ENCODE peak calls at places on chromosomes 11 and 22, in four cellular contexts. L is K562, X is SK-N-SH, Y is GM12878. Q is an unnamed sample.

GRCh38 chr11:33242575-33242974 is 14.6 kb upstream of the HIPK3 start:
- DNase-seq in Y (no peak), X (no peak), L (no peak), Q (no peak)

GRCh38 chr11:129798212-129798611 is 17.4 kb upstream of the TMEM45B start:
- DNase-seq in X (no peak), L (no peak), Y (no peak), Q (no peak)

GRCh38 chr11:70824590-70825300 is 426.4 kb downstream of the CTTN start:
- DNase-seq in Y (no peak), X (peak; percentile 47), L (no peak), Q (no peak)

GRCh38 chr11:73267921-73268540 is 4.1 kb upstream of the P2RY6 start:
- DNase-seq in L (no peak), Y (no peak), X (no peak), Q (no peak)

GRCh38 chr11:95081412-95081811 is 8.2 kb upstream of the ENDOD1 start:
- DNase-seq in L (no peak), X (no peak), Y (no peak), Q (no peak)

GRCh38 chr11:84536456-84536855 is 1090.7 kb downstream of the DLG2 start:
- DNase-seq in X (no peak), Y (no peak), L (no peak), Q (no peak)

GRCh38 chr11:58900479-58901420 is 38.5 kb upstream of the GLYATL1 start:
- DNase-seq in L (peak; percentile 63), Y (peak; percentile 16), X (peak; percentile 25), Q (peak; percentile 96)

GRCh38 chr11:66417000-66417399 is 3.8 kb upstream of the NPAS4 start:
- DNase-seq in L (no peak), X (no peak), Y (no peak), Q (no peak)

GRCh38 chr11:117931971-117932370 is 2.8 kb upstream of the TMPRSS13 start:
- DNase-seq in L (no peak), X (no peak), Y (peak; percentile 78), Q (no peak)

GRCh38 chr11:8636127-8636526 is 42.1 kb upstream of the STK33 start:
- DNase-seq in Y (no peak), X (no peak), L (no peak), Q (no peak)

GRCh38 chr11:66443602-66444001 is 5.0 kb upstream of the MRPL11 start:
- DNase-seq in L (no peak), Y (no peak), X (no peak), Q (no peak)

GRCh38 chr11:794766-795637 is 3.1 kb downstream of the SLC25A22 start:
- DNase-seq in Y (no peak), L (no peak), X (no peak), Q (no peak)

GRCh38 chr11:87859583-87859982 is 315.7 kb downstream of the RAB38 start:
- DNase-seq in Y (no peak), X (no peak), L (no peak), Q (no peak)

DNA sequence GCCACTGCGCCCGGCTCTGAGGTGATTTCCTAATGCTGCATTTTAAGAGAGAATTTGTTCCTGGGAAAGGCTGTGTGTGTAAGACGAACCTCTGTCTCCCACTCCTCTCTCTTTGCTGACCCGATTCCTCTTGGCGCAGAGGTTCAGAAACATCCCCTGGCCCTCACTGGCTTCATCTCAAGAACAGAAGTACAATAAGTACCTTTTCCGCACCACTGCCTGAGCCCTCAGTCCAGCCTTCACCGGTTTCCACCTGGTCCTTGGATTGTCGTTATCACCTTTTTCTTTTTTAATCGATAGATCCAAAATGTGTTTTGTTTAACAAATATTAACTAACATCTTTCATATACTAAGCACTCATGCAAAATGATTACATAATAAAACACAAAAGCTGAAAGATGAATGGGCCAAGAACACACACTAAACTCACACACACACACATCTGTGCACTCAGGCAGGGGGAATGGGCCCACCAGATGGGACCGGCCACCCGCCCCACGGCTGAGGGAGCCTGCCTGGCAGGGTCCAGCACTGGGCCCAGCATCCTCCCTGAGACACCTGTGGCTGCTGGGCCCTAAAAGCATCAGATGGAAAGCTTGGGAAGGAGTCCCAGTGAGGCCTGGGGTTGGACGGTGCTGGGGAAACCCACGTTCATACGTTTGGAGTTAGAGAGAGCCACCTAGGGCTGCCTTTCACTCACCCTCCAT is 50.4 kb upstream of the A4GALT start:
- DNase-seq in X (no peak), Y (no peak), L (no peak), Q (no peak)
- TF ChIP-seq USF1 in X (no peak), Y (no peak), L (no peak), Q (no peak)

GRCh38 chr22:44404341-44405020 is 91.7 kb upstream of the SHISAL1 start:
- DNase-seq in L (no peak), X (no peak), Y (no peak), Q (no peak)
- TF ChIP-seq USF1 in L (no peak), X (no peak), Y (no peak), Q (no peak)

GRCh38 chr11:126766425-126766824 is 234.1 kb downstream of the KIRREL3 start:
- DNase-seq in L (no peak), X (no peak), Y (no peak), Q (no peak)
- TF ChIP-seq USF1 in L (no peak), X (no peak), Y (no peak), Q (no peak)

DNA sequence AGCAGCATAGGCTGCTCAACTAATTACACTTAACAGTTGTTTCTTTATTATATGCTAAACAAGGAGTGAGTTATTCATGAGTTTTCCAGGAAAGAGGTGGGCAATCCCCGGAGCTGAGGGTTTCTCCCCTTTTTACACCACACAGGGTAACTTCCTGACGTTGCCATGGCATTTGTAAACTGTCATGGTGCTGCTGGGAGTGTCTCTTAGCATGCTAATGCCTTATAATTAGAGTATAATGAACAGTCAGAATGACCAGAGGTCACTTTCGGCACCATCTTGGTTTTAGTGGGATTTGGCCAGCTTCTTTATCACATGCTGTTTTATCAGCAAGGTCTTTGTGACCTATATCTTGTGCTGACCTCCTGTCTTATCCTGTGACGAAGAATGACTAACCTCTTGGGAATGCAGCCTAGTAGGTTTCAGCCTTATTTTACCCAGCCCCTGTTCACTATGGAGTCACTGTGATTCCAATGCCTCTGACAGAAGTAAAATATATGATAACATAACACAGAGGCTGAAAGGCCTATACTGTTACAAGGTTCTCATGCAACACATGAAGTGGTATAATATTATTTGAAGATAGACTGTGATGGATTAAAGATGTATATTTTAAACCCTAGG is 41.3 kb upstream of the RDX start:
- DNase-seq in X (no peak), Y (no peak), L (no peak), Q (no peak)
- TF ChIP-seq USF1 in X (no peak), Y (no peak), L (no peak), Q (no peak)

GRCh38 chr11:11789735-11790369 is 51.9 kb upstream of the USP47 start:
- DNase-seq in X (peak; percentile 33), L (peak; percentile 29), Y (no peak), Q (no peak)

GRCh38 chr11:11786234-11786633 is 55.5 kb upstream of the USP47 start:
- DNase-seq in X (no peak), L (no peak), Y (no peak), Q (no peak)

GRCh38 chr11:11787305-11788066 is 54.3 kb upstream of the USP47 start:
- DNase-seq in X (peak; percentile 57), L (peak; percentile 68), Y (peak; percentile 23), Q (peak; percentile 79)

GRCh38 chr11:11788067-11788710 is 53.6 kb upstream of the USP47 start:
- DNase-seq in Y (no peak), L (no peak), X (no peak), Q (no peak)

DNA sequence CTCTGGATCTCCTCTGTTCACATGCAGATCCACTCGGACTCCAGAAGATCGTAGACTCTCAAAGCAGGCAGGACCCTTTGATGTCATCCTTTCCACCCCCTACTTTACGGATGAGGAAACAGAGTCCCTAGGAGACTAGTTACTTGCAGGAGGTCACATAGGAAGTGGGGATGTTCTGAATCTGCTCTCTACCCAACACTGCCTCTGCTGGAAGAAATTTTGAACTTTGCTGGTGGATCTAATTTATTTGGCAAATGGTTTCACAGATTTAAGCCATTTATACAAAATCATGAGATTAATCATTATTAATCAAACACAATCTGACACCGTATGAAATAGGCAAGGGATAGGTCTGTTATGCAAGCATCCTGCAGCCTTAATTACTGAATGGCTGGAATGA is 55.0 kb upstream of the USP47 start:
- DNase-seq in L (peak; percentile 27), X (no peak), Y (no peak), Q (no peak)
- TF ChIP-seq USF1 in L (no peak), X (no peak), Y (no peak), Q (no peak)

GRCh38 chr11:93908689-93909088 is 58.3 kb upstream of the VSTM5 start:
- DNase-seq in Y (no peak), X (no peak), L (no peak), Q (no peak)
- TF ChIP-seq USF1 in Y (no peak), X (peak; percentile 51), L (no peak), Q (no peak)

DNA sequence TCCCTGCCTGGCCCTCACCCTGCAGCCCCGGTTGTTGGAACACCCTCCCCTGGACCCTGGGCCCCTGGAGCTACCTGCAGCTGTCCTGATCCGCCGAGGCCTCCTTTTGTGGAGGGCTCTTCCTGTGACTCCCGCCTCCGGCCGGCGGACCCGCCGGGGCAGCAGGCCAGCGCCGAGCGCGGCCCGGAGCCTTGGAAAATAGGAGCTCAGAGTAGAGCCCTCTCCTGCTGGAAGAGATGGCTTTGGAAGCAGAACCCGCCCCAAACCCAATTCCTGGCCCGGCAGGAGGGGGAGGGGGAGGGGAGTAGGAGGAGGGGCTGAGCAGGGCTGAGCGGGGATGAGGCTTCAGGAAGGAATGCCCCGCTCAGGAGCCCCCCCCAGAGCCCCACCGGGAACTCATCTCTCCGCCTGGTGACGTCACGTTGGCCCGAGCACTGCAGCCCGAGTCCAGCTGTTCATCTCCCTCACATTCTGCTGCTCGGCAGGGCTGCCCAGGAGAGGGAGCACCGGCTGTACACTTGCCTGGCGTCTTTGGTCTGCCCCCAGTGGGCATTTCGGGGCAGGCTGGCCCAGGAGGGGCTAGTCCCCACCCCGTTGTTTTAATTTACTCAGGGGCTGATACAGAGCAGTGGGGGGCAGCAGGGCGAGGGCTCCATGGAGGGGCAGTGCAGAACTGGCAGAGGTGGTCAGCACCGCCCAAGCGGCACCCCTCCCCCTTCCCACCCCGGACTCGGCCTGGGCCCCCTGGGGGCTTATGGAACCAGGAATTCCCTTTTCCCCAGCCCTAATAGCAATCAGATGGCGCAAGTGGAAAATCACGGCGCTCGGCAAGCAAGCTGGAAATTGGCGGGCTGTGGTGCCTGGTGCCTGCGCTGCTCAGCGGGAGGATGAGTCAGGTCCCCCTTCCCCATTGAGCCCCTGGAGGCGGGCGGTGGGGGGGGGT is at the start of gene MRGPRF:
- DNase-seq in X (peak; percentile 89), L (peak; percentile 38), Y (no peak), Q (peak; percentile 66)
- TF ChIP-seq USF1 in X (no peak), L (no peak), Y (no peak), Q (no peak)

GRCh38 chr22:37617431-37617830 is 8.8 kb downstream of the GGA1 start:
- DNase-seq in Y (no peak), X (no peak), L (no peak), Q (no peak)

GRCh38 chr22:37621352-37621860 is 12.8 kb downstream of the GGA1 start:
- DNase-seq in Y (no peak), L (no peak), X (no peak), Q (no peak)

GRCh38 chr22:37618674-37619073 is 10.0 kb downstream of the GGA1 start:
- DNase-seq in L (no peak), Y (no peak), X (no peak), Q (no peak)

GRCh38 chr22:37618072-37618656 is 9.5 kb downstream of the GGA1 start:
- DNase-seq in Y (no peak), X (no peak), L (no peak), Q (no peak)

GRCh38 chr22:37619991-37620390 is 11.4 kb downstream of the GGA1 start:
- DNase-seq in Y (no peak), X (no peak), L (no peak), Q (no peak)
- TF ChIP-seq USF1 in Y (no peak), X (no peak), L (no peak), Q (no peak)